ENCODE peak calls at places on chromosomes 3 and 15, in seven cellular contexts. A is NCI-H2081 treated with DMSO at 0.1 percent for 48 hours, G is GM12865, B is nucleus accumbens, L is mesendoderm, F is T-helper 2 cell, Y is pancreas. W is an unnamed sample.

GRCh38 chr15:45630958-45631691 is 3.7 kb upstream of the SQOR start:
- DNase-seq in A (no peak), G (peak), B (no peak), L (peak), F (no peak), Y (no peak), W (no peak)

GRCh38 chr15:92069308-92070244 is 216.1 kb downstream of the SLCO3A1 start:
- DNase-seq in A (no peak), G (peak), B (peak), L (peak), F (no peak), Y (no peak), W (no peak)

GRCh38 chr3:10945683-10946287 is 46.8 kb upstream of the SLC6A1 start:
- DNase-seq in A (no peak), G (peak), B (peak), L (peak), F (no peak), Y (peak), W (no peak)

GRCh38 chr3:135991621-135992020 is 26.1 kb downstream of the PPP2R3A start:
- DNase-seq in A (no peak), G (no peak), B (no peak), L (no peak), F (no peak), Y (no peak), W (no peak)

GRCh38 chr3:133135303-133135702 is 97.1 kb downstream of the TMEM108 start:
- DNase-seq in A (peak), G (no peak), B (no peak), L (no peak), F (no peak), Y (no peak), W (no peak)

GRCh38 chr3:43363621-43364266 is 77.4 kb downstream of the SNRK start:
- DNase-seq in A (no peak), G (no peak), B (no peak), L (no peak), F (no peak), Y (no peak), W (no peak)

GRCh38 chr15:80871801-80872327 is 92.7 kb downstream of the CEMIP start:
- DNase-seq in A (no peak), G (no peak), B (no peak), L (no peak), F (no peak), Y (no peak), W (no peak)

GRCh38 chr3:65953301-65953812 is 85.4 kb downstream of the MAGI1 start:
- DNase-seq in A (peak), G (no peak), B (no peak), L (peak), F (no peak), Y (peak), W (peak)

GRCh38 chr3:156919818-156920217 is 93.7 kb downstream of the LEKR1 start:
- DNase-seq in A (no peak), G (no peak), B (no peak), L (no peak), F (no peak), Y (no peak), W (no peak)

GRCh38 chr15:33131880-33132279 is 62.6 kb downstream of the FMN1 start:
- DNase-seq in A (no peak), G (no peak), B (no peak), L (no peak), F (no peak), Y (no peak), W (no peak)

GRCh38 chr3:131630117-131630516 is 127.3 kb upstream of the MRPL3 start:
- DNase-seq in A (no peak), G (peak), B (no peak), L (peak), F (no peak), Y (no peak), W (no peak)

GRCh38 chr3:177742273-177742672 is 545.0 kb upstream of the TBL1XR1 start:
- DNase-seq in A (no peak), G (peak), B (no peak), L (no peak), F (no peak), Y (no peak), W (no peak)

GRCh38 chr3:170753421-170754344 is 116.3 kb downstream of the RPL22L1 start:
- DNase-seq in A (no peak), G (no peak), B (no peak), L (no peak), F (no peak), Y (no peak), W (no peak)

GRCh38 chr15:101000271-101000681 is 81.1 kb downstream of the LRRK1 start:
- DNase-seq in A (no peak), G (no peak), B (no peak), L (peak), F (no peak), Y (no peak), W (no peak)

GRCh38 chr3:73716418-73716817 is 91.7 kb upstream of the PDZRN3 start:
- DNase-seq in A (no peak), G (no peak), B (no peak), L (no peak), F (no peak), Y (no peak), W (no peak)

GRCh38 chr3:190279690-190280089 is 42.6 kb downstream of the CLDN1 start:
- DNase-seq in A (no peak), G (no peak), B (no peak), L (peak), F (no peak), Y (no peak), W (no peak)

GRCh38 chr15:43126358-43126757 is 7.0 kb upstream of the TMEM62 start:
- DNase-seq in A (no peak), G (no peak), B (no peak), L (no peak), F (no peak), Y (no peak), W (no peak)

GRCh38 chr3:133448478-133449122 is 48.7 kb downstream of the BFSP2 start:
- DNase-seq in A (no peak), G (peak), B (no peak), L (no peak), F (no peak), Y (no peak), W (no peak)

GRCh38 chr3:99418709-99419108 is 219.7 kb upstream of the COL8A1 start:
- DNase-seq in A (no peak), G (peak), B (no peak), L (no peak), F (no peak), Y (no peak), W (no peak)

GRCh38 chr15:75640483-75641175 is 605 bp upstream of the IMP3 start:
- DNase-seq in A (peak), G (peak), B (no peak), L (peak), F (no peak), Y (no peak), W (no peak)

GRCh38 chr15:35596261-35596660 is 50.3 kb upstream of the DPH6 start:
- DNase-seq in A (no peak), G (no peak), B (no peak), L (no peak), F (no peak), Y (no peak), W (no peak)

GRCh38 chr15:98866503-98866902 is 141.1 kb downstream of the PGPEP1L start:
- DNase-seq in A (no peak), G (no peak), B (no peak), L (peak), F (no peak), Y (no peak), W (no peak)

GRCh38 chr15:47991376-47991775 is 129.4 kb upstream of the SLC24A5 start:
- DNase-seq in A (no peak), G (no peak), B (no peak), L (no peak), F (no peak), Y (no peak), W (no peak)

GRCh38 chr3:179172546-179172945 is 24.4 kb downstream of the PIK3CA start:
- DNase-seq in A (no peak), G (no peak), B (no peak), L (no peak), F (no peak), Y (no peak), W (no peak)

GRCh38 chr3:87047857-87048256 is 56.9 kb upstream of the VGLL3 start:
- DNase-seq in A (no peak), G (peak), B (no peak), L (no peak), F (no peak), Y (no peak), W (no peak)

GRCh38 chr3:114714237-114714636 is 420.4 kb downstream of the TIGIT start:
- DNase-seq in A (peak), G (no peak), B (no peak), L (no peak), F (no peak), Y (no peak), W (no peak)

GRCh38 chr15:61049934-61050333 is 179.2 kb downstream of the RORA start:
- DNase-seq in A (no peak), G (peak), B (no peak), L (no peak), F (no peak), Y (no peak), W (no peak)

GRCh38 chr15:36579792-36580431 is 486 bp downstream of the CDIN1 start:
- DNase-seq in A (no peak), G (peak), B (no peak), L (no peak), F (no peak), Y (peak), W (no peak)

GRCh38 chr3:129822679-129823078 is 70.8 kb downstream of the TMCC1 start:
- DNase-seq in A (no peak), G (peak), B (no peak), L (no peak), F (no peak), Y (no peak), W (no peak)

GRCh38 chr15:68764090-68764489 is 56.6 kb downstream of the ANP32A start:
- DNase-seq in A (no peak), G (no peak), B (no peak), L (no peak), F (no peak), Y (no peak), W (no peak)

GRCh38 chr3:20141841-20142240 is 44.2 kb downstream of the SGO1 start:
- DNase-seq in A (no peak), G (no peak), B (peak), L (peak), F (no peak), Y (no peak), W (peak)

GRCh38 chr3:72307438-72308105 is 522.6 kb upstream of the PROK2 start:
- DNase-seq in A (no peak), G (no peak), B (no peak), L (no peak), F (no peak), Y (no peak), W (no peak)

GRCh38 chr3:147298511-147298982 is 107.8 kb downstream of the ZIC4 start:
- DNase-seq in A (no peak), G (no peak), B (no peak), L (peak), F (no peak), Y (no peak), W (no peak)

GRCh38 chr3:17151598-17152373 is 267.0 kb downstream of the PLCL2 start:
- DNase-seq in A (no peak), G (peak), B (no peak), L (no peak), F (no peak), Y (no peak), W (no peak)

GRCh38 chr3:63911395-63911900 is 735 bp downstream of the SCAANT1 start:
- DNase-seq in A (no peak), G (no peak), B (no peak), L (no peak), F (no peak), Y (no peak), W (no peak)

GRCh38 chr15:94584833-94585244 is 353.5 kb downstream of the MCTP2 start:
- DNase-seq in A (no peak), G (peak), B (no peak), L (no peak), F (no peak), Y (no peak), W (no peak)

GRCh38 chr15:70214266-70214665 is 116.5 kb upstream of the TLE3 start:
- DNase-seq in A (no peak), G (peak), B (no peak), L (peak), F (no peak), Y (no peak), W (no peak)

W was measured in NCI-H187 treated with DMSO at 0.1 percent for 48 hours.